ENCODE peak calls at places on chromosome 3, in six cellular contexts. H is osteoblast, S is fibroblast of mammary gland, Q is colonic mucosa, X is OCI-LY7, J is fibroblast of lung. W is an unnamed sample.

GRCh38 chr3:123818921-123819429 is 65.2 kb downstream of the MYLK start:
- DNase-seq in H (no peak), S (peak), Q (no peak), X (no peak), J (peak), W (peak)

GRCh38 chr3:108125550-108126071 is 34.8 kb upstream of the CD47 start:
- DNase-seq in H (no peak), S (no peak), Q (no peak), X (peak), J (no peak), W (no peak)

GRCh38 chr3:62723171-62723570 is 152.0 kb downstream of the CADPS start:
- DNase-seq in H (no peak), S (no peak), Q (no peak), X (peak), J (no peak), W (no peak)

GRCh38 chr3:16177962-16178627 is 3.6 kb downstream of the GALNT15 start:
- DNase-seq in H (peak), S (peak), Q (peak), X (peak), J (peak), W (peak)

GRCh38 chr3:188583476-188584161 is 429.7 kb downstream of the LPP start:
- DNase-seq in H (peak), S (peak), Q (peak), X (peak), J (peak), W (peak)

GRCh38 chr3:174419216-174419615 is 439.9 kb upstream of the NAALADL2 start:
- DNase-seq in H (no peak), S (no peak), Q (no peak), X (no peak), J (no peak), W (no peak)

GRCh38 chr3:61172684-61173083 is 78.6 kb downstream of the FHIT start:
- DNase-seq in H (no peak), S (no peak), Q (no peak), X (no peak), J (no peak), W (no peak)

GRCh38 chr3:104412608-104413580 is 953.8 kb upstream of the ALCAM start:
- DNase-seq in H (peak), S (no peak), Q (no peak), X (no peak), J (no peak), W (no peak)

GRCh38 chr3:181859518-181859917 is 147.8 kb downstream of the SOX2 start:
- DNase-seq in H (no peak), S (no peak), Q (no peak), X (no peak), J (no peak), W (no peak)

GRCh38 chr3:33377931-33378330 is 62.3 kb downstream of the UBP1 start:
- DNase-seq in H (peak), S (peak), Q (no peak), X (no peak), J (peak), W (peak)

GRCh38 chr3:131540821-131541220 is 38.0 kb upstream of the MRPL3 start:
- DNase-seq in H (no peak), S (no peak), Q (no peak), X (no peak), J (no peak), W (no peak)

DNA sequence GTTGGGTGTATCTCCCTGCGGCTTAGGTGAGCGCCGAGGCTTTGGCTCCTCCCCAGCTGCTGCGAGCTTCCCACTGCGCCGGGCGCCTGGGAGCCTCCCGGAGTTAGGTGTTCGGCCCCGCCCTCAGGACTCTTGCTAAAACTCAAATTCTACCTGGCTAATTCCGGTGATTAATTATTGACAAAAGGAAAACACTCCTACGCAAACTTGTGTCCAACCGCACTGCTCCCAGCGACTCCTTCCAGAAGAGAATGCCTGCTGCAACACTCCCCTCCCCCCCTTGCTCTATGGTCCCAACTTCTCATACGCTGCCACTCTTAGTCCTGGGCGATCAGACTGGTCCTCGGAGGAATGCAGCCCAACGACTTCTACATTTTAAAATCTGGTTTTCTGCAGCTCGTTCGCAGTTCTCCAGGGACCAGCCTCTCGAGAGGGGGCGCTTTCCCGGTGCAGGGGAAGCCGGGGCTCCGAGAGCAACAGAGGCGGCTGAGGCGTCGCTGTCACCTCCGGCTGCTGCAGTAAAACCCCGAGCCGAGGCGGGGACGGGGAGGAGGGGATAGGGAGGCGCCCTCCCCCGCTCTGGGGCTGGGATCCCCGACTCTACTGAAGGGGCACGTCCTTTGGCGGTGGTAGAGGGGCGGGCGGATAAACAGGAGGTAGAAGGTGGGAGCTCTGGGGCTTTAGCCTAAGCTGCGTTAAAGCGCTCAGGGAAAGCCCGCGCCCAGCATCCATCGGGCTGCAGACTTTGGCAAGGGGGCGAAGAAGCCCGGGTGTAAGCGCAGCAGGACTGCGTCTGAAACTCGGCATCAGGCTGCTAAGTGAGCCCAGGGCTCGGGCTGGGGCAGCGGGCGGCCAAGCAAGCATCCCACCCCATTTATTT is at the start of gene SPTSSB:
- DNase-seq in H (peak), S (no peak), Q (peak), X (no peak), J (peak), W (peak)
- TF ChIP-seq CTCF in H (no peak), S (no peak), Q (no peak), X (no peak), J (peak), W (peak)

GRCh38 chr3:55486857-55487375 is at the start of gene WNT5A:
- DNase-seq in H (peak), S (peak), Q (peak), X (peak), J (peak), W (peak)
- H3K4me3 ChIP-seq in H (peak), S (peak), Q (peak), X (peak), J (peak), W (peak)

DNA sequence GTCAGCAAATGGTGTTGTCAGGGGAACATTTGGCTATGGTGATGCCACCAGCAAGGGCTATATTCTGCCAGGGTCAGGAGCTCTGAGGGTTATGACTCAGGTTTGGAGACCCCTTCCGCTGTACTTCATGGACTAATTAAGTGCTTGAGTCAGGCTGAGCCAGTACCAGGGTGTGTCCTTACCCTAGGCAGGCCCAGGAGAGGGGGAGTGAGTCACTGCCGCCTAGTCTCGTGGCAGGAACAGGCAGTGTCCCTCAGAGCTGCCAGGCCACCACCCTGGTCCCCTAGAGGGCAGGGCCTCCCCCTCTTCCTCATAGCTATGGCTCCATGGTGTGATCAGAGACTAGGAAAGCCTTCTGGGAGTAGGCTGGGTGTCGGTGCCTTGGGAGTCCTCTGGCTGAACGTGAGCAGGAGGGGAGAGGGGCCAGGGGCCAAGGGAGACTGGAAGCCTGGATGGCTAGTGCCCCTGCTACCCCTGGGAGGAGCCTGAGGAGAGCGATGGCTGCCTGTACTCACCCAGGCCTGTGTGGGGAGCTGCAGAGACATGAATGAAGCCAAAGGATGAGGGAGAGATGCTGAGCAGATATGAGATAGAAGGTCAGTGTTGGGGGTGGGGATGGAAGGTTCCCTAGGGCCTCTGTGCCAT is 10.6 kb downstream of the MAPKAPK3 start:
- DNase-seq in H (peak), S (peak), Q (no peak), X (no peak), J (peak), W (peak)
- TF ChIP-seq CTCF in H (peak), S (peak), Q (no peak), X (peak), J (peak), W (peak)

DNA sequence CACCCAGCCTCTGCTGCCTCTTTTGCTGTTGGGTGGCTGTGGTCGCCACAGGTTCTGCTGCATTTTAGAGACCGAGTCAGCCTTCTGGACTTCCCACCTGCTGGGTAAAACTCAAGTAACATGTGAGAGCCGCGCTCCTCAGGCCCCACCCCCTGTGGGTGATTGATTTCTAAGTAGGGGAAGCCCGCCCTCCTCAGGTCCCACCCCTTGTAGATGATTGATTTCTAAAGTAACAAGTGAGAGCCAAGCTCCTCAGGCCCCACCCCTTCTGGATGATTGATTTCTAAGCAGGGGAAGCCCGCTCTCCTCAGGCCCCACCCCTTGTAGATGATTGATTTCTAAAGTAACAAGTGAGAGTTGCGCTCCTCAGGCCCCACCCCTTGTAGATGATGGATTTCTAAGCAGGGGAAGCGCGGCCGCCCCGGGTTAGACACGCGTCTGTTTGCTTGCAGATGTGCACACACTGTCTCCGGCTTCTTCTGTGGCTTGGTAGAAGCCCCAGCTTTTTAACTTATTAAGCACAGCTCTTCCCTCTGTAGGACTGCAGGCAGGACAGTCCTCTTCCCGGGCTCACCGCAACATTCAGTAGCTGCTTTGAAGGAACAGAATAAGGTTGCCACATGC is 83.4 kb downstream of the FAM43A start:
- DNase-seq in H (peak), S (peak), Q (peak), X (peak), J (peak), W (peak)
- H3K4me3 ChIP-seq in H (peak), S (peak), Q (peak), X (peak), J (peak), W (peak)

DNA sequence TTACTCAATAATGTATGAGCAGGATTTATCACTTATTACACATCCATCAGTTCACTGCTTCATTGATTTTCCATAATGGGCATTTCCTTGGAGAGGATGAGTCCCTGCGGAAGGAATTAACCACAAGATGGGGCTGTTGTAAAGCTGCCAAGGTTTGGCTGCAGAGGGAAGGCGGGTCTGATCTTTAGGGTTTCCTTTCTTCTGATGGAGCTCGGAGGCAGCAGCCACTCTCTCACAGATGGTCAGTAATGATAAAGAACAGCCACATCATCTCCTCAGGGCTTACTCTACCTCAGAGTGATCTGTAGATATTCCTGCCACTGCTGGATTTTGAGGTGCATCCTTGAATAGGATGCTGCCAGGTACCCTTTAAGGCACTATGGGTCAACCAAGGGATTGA is 115.2 kb downstream of the USP13 start:
- DNase-seq in H (peak), S (peak), Q (peak), X (no peak), J (peak), W (peak)
- TF ChIP-seq CTCF in H (peak), S (peak), Q (peak), X (peak), J (peak), W (peak)

GRCh38 chr3:139332092-139332491 is 11.7 kb upstream of the MRPS22 start:
- DNase-seq in H (no peak), S (no peak), Q (no peak), X (no peak), J (no peak), W (no peak)

GRCh38 chr3:139327861-139328260 is 16.0 kb upstream of the MRPS22 start:
- DNase-seq in H (no peak), S (no peak), Q (no peak), X (no peak), J (no peak), W (no peak)

GRCh38 chr3:139327231-139327630 is 16.6 kb upstream of the MRPS22 start:
- DNase-seq in H (no peak), S (no peak), Q (no peak), X (no peak), J (no peak), W (no peak)

GRCh38 chr3:139328356-139328755 is 15.5 kb upstream of the MRPS22 start:
- DNase-seq in H (no peak), S (no peak), Q (no peak), X (no peak), J (no peak), W (no peak)

DNA sequence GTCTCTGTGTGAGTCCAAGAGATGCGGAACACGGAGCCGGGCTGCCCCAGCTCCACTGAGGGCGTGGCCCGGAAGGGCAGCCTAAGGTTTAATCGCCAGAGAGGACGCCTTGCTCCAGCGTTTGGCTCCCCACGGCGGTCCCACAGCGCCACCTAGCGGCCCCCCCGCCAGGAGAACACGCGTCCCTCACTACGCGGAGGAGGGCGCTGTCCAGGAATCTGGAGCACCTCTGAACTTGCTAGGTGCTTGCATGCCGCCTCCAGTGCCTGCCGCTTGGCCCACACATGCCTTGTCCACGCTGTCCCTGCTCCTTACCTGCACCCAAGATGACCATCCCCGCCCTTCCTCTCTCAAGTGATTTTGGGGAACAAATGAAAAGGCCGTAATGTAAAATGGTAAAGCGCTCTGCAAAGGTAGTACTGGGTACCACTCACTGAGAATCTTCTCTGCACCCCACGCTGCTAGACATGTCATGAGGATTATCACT is 14.4 kb upstream of the MRPS22 start:
- DNase-seq in H (peak), S (peak), Q (peak), X (peak), J (peak), W (peak)
- H3K4me3 ChIP-seq in H (peak), S (no peak), Q (no peak), X (no peak), J (no peak), W (no peak)

DNA sequence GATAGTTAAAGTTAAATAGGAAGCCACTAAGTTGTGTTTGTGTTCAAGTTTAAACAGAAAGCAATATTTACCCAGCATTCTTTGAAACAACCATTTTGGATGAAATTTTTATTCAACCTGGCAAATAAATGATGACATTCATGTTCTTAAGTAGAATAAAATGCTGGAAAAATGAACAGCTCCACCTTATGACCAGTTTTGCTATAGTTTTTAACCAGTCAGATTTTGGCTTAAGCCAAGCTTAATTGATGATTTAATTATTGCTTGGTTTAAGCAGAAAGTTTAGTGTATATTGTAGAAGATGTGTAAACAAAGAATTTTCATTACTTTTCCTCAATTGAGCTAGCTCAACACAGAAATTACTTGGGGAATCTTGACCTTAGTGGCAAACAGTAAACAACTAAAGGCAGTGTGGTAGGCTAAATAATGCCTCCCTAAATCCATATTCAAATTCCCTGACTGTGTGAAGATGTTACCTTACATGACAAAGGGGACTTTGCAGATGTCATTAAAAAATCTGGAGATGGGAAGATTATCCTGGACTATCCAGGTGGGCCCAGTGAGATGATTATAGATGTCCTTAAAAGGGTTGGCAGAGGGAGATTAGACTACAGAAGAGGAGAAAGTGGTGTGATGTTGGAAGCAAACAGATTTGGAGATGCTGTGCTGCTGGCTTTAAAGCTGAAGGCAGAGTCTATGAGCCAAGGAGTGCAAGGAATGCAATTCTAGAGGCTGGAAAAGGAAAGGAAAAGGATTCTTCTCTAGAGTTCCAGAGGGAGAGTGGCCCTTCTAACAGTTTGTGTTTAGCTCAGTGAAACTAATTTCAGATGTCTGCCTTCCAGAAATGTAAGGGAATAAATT is 448.6 kb upstream of the GOLIM4 start:
- DNase-seq in H (no peak), S (peak), Q (no peak), X (no peak), J (peak), W (peak)
- TF ChIP-seq CTCF in H (no peak), S (no peak), Q (no peak), X (peak), J (peak), W (no peak)

DNA sequence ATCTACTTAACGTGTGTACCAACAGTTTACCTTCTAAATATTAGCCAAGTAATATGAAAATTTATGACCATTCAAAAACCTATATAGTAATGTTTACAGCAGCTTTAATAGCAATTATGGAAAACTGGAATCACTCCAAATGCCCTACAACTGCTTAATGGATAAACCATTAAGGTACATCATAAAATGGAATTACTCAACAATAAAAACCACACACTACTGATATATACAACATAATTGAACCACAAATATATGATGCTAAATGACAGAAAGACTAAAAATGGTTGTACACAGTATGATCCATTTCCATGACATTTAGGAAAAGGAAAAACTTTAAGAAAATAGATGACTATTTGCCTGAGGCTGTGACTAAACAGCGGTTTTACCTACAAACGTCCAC is 467.1 kb upstream of the EPHA6 start:
- DNase-seq in H (no peak), S (no peak), Q (no peak), X (no peak), J (no peak), W (no peak)
- H3K4me3 ChIP-seq in H (no peak), S (no peak), Q (no peak), X (no peak), J (no peak), W (no peak)

DNA sequence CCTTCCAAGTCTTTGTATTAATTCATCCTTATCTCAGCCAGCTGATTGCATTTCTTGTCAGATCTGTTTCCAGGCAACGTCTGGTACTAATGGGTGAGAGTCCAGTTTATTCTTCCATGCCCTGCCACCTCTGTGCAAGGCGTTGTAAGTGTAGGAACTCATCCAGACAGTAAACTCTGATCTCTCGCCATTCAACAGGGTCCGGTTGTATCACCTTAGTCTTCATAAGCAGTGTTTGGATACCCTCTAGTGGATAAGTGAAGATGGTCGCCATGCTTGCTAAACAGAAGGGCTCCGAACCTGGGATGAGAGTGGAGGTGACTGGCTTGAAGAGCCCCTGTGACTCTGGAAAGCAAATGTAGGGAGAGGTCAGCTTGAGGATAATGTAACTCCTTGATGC is 51.6 kb upstream of the CMTM7 start:
- DNase-seq in H (no peak), S (peak), Q (no peak), X (peak), J (peak), W (peak)
- TF ChIP-seq CTCF in H (peak), S (peak), Q (no peak), X (peak), J (peak), W (peak)

W was measured in choroid plexus epithelial cell.